ENCODE peak calls at places on chromosomes 13 and 19, in seven cellular contexts. X is H1, M is A549, A is HCT116, U is K562, O is HepG2, Z is GM12878. N is an unnamed sample.

GRCh38 chr19:32651729-32652140 is 23.2 kb downstream of the ANKRD27 start:
- DNase-seq in M (peak), O (no peak), A (no peak), Z (no peak), X (peak), U (no peak), N (peak)

GRCh38 chr19:16031872-16032200 is 44.5 kb upstream of the TPM4 start:
- DNase-seq in X (no peak), Z (no peak), M (no peak), A (no peak), U (no peak), O (no peak), N (no peak)

GRCh38 chr13:112113355-112113754 is 46.4 kb downstream of the SOX1 start:
- DNase-seq in O (no peak), M (no peak), Z (no peak), X (no peak), U (no peak), A (no peak), N (no peak)

GRCh38 chr13:109376936-109377335 is 409.4 kb downstream of the IRS2 start:
- DNase-seq in A (no peak), Z (no peak), X (no peak), U (no peak), O (no peak), M (no peak), N (no peak)

GRCh38 chr13:28582225-28582891 is 76.6 kb upstream of the POMP start:
- DNase-seq in Z (no peak), O (no peak), A (no peak), U (peak), M (no peak), X (no peak), N (peak)

GRCh38 chr19:55698256-55698655 is 23.2 kb downstream of the EPN1 start:
- DNase-seq in M (no peak), U (no peak), X (no peak), O (no peak), Z (no peak), A (no peak), N (no peak)

GRCh38 chr13:112686987-112687386 is 2.9 kb upstream of the ATP11A start:
- DNase-seq in X (no peak), M (no peak), O (no peak), Z (no peak), U (no peak), A (no peak), N (no peak)

GRCh38 chr13:27375686-27376326 is 48.6 kb upstream of the GTF3A start:
- DNase-seq in U (peak), M (peak), A (peak), Z (no peak), X (no peak), O (peak), N (peak)

GRCh38 chr13:38417727-38418126 is 68.1 kb downstream of the UFM1 start:
- DNase-seq in U (peak), Z (no peak), X (no peak), A (no peak), O (peak), M (peak), N (peak)

GRCh38 chr13:107466326-107466725 is 749.0 kb downstream of the LIG4 start:
- DNase-seq in Z (no peak), M (no peak), X (peak), U (no peak), A (no peak), O (no peak), N (peak)

GRCh38 chr19:45124021-45124420 is 31.0 kb downstream of the PPP1R37 start:
- DNase-seq in U (no peak), X (no peak), A (no peak), M (no peak), Z (no peak), O (no peak), N (no peak)

GRCh38 chr19:11530432-11530831 is 1.5 kb upstream of the ECSIT start:
- DNase-seq in O (peak), Z (no peak), A (peak), M (peak), U (peak), X (peak), N (peak)

GRCh38 chr19:47505506-47505905 is 9.4 kb downstream of the NAPA start:
- DNase-seq in A (no peak), X (no peak), O (no peak), U (no peak), M (no peak), Z (no peak), N (no peak)

GRCh38 chr13:73740681-73741080 is 393.5 kb downstream of the KLF12 start:
- DNase-seq in A (no peak), U (no peak), Z (no peak), M (no peak), X (no peak), O (no peak), N (peak)

GRCh38 chr19:17605761-17606745 is 50.6 kb downstream of the COLGALT1 start:
- DNase-seq in A (peak), O (peak), Z (peak), M (peak), X (peak), U (peak), N (peak)

GRCh38 chr19:51687791-51688664 is 5.1 kb upstream of the SPACA6 start:
- DNase-seq in Z (no peak), M (peak), O (no peak), X (no peak), A (no peak), U (peak), N (peak)

GRCh38 chr13:98548230-98548629 is 28.7 kb downstream of the STK24 start:
- DNase-seq in M (no peak), X (no peak), U (no peak), A (no peak), Z (no peak), O (no peak), N (peak)

GRCh38 chr13:112771877-112772538 is 82.2 kb downstream of the ATP11A start:
- DNase-seq in M (no peak), O (no peak), X (no peak), A (no peak), Z (no peak), U (no peak), N (no peak)

GRCh38 chr13:73287871-73288270 is 229.1 kb downstream of the KLF5 start:
- DNase-seq in X (no peak), Z (no peak), O (no peak), M (peak), A (no peak), U (no peak), N (no peak)

GRCh38 chr19:54316746-54317107 is 3.8 kb upstream of the LILRA5 start:
- DNase-seq in U (peak), O (no peak), Z (no peak), A (no peak), X (peak), M (peak), N (no peak)

GRCh38 chr19:39765091-39766076 is 13.3 kb upstream of the LEUTX start:
- DNase-seq in U (peak), O (peak), M (peak), A (peak), X (peak), Z (no peak), N (peak)

GRCh38 chr13:51524846-51525566 is 59.3 kb upstream of the WDFY2 start:
- DNase-seq in U (no peak), M (no peak), A (no peak), O (no peak), X (no peak), Z (no peak), N (peak)

GRCh38 chr19:42023121-42023942 is 29.3 kb upstream of the ATP1A3 start:
- DNase-seq in M (peak), Z (no peak), X (no peak), U (peak), A (peak), O (peak), N (peak)

GRCh38 chr19:18568367-18568766 is 3.3 kb upstream of the UBA52 start:
- DNase-seq in Z (no peak), A (no peak), X (no peak), M (no peak), U (no peak), O (no peak), N (no peak)

GRCh38 chr19:38644719-38645118 is 2.7 kb upstream of the ACTN4 start:
- DNase-seq in M (peak), A (no peak), U (no peak), Z (no peak), X (no peak), O (no peak), N (no peak)
- TF ChIP-seq RAD21 in M (no peak), A (no peak), U (no peak), Z (no peak), X (no peak), O (no peak), N (no peak)

GRCh38 chr13:99650410-99650809 is 149.1 kb downstream of the TM9SF2 start:
- DNase-seq in O (no peak), A (no peak), Z (no peak), X (no peak), M (no peak), U (no peak), N (no peak)

GRCh38 chr13:99648905-99649304 is 147.6 kb downstream of the TM9SF2 start:
- DNase-seq in O (no peak), Z (no peak), U (no peak), X (no peak), M (no peak), A (no peak), N (no peak)

GRCh38 chr13:99646866-99647592 is 145.8 kb downstream of the TM9SF2 start:
- DNase-seq in X (no peak), O (no peak), A (no peak), M (no peak), U (no peak), Z (no peak), N (no peak)

GRCh38 chr13:99647593-99647980 is 146.3 kb downstream of the TM9SF2 start:
- DNase-seq in X (no peak), U (no peak), M (no peak), Z (no peak), A (no peak), O (no peak), N (no peak)

DNA sequence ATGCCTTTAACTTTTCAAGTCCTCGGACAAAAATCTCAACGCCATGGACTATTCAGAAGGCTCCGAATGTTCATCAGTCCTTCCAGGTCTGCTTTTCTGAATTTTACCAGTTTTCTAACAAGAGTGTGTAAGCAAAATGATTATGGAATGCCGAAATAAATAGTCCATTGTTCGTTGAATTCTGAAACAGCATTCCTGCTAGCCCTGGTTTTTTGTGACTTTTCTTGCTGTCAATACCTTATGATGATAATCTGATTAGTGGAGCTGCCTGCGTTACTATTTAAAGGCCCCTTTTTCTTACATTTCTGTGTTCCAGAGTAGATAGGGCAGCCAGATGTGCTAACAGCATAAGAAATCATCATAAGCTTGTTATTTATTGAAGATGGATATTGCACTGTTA is 147.0 kb downstream of the TM9SF2 start:
- DNase-seq in U (no peak), M (no peak), Z (no peak), O (no peak), A (no peak), X (no peak), N (no peak)
- TF ChIP-seq POLR2A in U (no peak), M (no peak), Z (no peak), O (no peak), A (no peak), X (no peak), N (no peak)

DNA sequence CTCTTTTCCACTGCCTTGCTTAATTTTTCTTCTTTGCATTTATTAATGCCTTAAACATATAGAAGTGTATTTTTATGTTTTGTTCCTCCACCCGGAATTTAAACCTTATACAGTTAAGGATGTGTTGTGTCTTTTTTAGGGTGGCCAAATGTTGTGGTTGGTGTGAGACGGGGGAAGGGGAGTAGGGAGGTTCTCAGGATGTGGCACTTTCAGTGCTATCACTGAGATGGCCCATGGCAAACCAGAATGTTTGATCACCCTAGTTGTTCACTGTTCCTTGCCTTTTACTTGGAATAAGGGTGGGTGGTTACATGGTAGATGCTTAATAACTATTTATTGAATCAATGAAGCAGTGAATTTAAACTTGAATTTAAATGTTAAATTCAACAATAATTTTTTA is 216.0 kb upstream of the SLITRK1 start:
- DNase-seq in A (no peak), Z (no peak), M (no peak), X (no peak), O (no peak), U (no peak), N (no peak)
- TF ChIP-seq RAD21 in A (no peak), Z (no peak), M (no peak), X (no peak), O (no peak), U (no peak), N (no peak)

DNA sequence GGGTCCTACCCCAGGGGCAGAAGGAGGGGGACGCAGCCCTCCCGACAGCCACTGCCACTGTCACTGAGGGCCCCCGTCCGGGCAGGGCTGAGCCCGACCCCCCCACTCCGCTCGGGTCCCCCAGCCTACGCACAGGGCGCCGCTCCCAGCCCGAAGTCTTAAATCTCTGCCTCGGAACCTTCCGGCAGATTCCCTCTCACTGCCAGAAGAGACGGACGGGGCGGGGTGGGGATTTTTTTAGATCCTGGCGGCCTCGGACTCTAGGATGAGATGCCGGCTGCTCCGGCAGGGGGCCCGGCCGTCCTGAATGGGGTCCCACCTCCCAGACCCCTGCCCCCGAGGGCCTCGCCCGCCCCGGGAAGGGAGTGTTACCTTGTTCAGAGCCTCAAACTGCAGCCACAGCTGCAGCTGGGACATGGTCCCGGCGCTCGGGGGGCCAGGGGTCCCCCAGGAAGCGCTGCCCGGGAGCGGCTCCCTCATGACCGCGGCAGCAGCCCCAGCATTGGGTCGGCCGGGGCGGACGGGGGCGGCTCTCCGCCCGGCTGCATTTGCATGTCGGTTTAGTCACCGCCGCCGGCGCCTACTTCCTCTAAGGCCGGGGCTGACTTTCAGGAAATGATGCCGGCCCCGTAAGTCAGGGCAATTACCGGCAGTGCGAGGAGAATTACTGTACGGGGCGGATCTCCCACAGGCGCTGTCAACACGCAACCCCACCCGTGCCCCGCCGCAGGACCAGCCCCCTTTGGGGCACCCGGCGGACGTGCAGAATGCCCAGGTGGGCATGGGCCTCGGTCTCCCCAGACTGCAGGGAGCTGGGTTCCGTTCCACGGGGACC is 28.1 kb downstream of the GPX4 start:
- DNase-seq in U (peak), M (peak), A (no peak), O (no peak), X (no peak), Z (peak), N (peak)
- TF ChIP-seq POLR2A in U (no peak), M (no peak), A (no peak), O (no peak), X (no peak), Z (peak), N (peak)

DNA sequence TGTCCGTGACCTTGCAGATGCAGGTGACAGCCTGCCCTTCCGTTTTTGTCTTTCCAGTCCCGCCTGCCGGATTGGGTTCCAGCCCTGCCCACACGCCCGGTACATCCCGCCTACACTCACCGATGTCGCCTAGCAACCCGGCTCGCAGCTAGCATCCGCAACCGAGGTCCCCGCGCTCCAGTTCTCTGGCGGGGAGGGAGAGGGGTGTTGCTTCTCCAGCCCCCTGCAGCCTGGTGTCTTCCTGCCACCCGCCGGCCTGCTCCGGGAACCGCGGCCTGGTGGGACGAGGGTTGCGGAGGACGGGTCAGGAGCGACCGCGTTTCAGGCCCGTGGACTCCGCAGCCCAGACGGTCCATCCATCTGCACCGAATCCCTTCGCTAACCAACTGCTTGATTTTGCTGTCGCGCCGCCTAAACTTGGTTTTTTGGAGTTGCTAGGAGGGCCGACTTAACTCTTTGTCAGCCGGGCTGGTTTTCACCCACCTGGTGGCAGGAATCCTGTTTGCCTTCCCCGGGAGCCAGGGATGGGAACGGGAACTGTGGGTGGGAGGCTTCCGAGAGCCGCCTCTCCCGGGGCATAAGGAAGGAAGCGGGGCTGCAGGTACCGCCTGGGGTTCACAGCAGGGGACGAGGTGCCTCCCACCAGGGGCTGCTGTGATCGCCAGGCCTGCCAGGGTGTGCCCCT is 15.4 kb upstream of the MATK start:
- DNase-seq in A (no peak), X (no peak), Z (no peak), O (no peak), M (no peak), U (peak), N (no peak)
- TF ChIP-seq RAD21 in A (no peak), X (no peak), Z (no peak), O (no peak), M (no peak), U (no peak), N (no peak)

N was measured in IMR-90.